ENCODE peak calls at places on chromosomes 16 and 17, in seven cellular contexts. F, I, C, Z, E, N and O are unnamed samples.

GRCh38 chr17:31487648-31488263 is 96.3 kb downstream of the RAB11FIP4 start:
- DNase-seq in E (peak; percentile 78), Z (peak; percentile 90), F (no peak), C (peak; percentile 100), N (peak; percentile 96), I (peak; percentile 89), O (peak; percentile 87)

GRCh38 chr17:76497979-76498885 is 3.0 kb downstream of the RHBDF2 start:
- DNase-seq in N (peak; percentile 87), C (no peak), Z (peak; percentile 87), E (peak; percentile 94), F (peak; percentile 90), I (peak; percentile 91), O (peak; percentile 96)

GRCh38 chr16:86491643-86492030 is 18.7 kb upstream of the FOXF1 start:
- DNase-seq in Z (no peak), F (no peak), E (peak; percentile 50), N (no peak), C (no peak), I (no peak), O (no peak)

GRCh38 chr17:57206928-57207327 is 49.4 kb upstream of the MSI2 start:
- DNase-seq in E (no peak), Z (no peak), I (no peak), N (no peak), F (no peak), C (no peak), O (no peak)

GRCh38 chr17:50265690-50266306 is 8.5 kb upstream of the TMEM92 start:
- DNase-seq in F (no peak), I (no peak), C (no peak), E (no peak), N (no peak), Z (no peak), O (peak; percentile 57)

GRCh38 chr16:53071748-53072301 is 17.0 kb downstream of the CHD9 start:
- DNase-seq in F (peak; percentile 47), E (no peak), I (peak; percentile 42), Z (peak; percentile 77), N (peak; percentile 47), C (no peak), O (no peak)

GRCh38 chr16:80599466-80599865 is 58.7 kb downstream of the DYNLRB2 start:
- DNase-seq in F (peak; percentile 57), Z (no peak), N (no peak), I (no peak), E (peak; percentile 88), C (no peak), O (no peak)

GRCh38 chr17:83124871-83125514 is 45.6 kb downstream of the METRNL start:
- DNase-seq in N (no peak), F (no peak), I (no peak), C (no peak), E (no peak), Z (no peak), O (no peak)

GRCh38 chr16:73149329-73149728 is 101.4 kb upstream of the ZFHX3 start:
- DNase-seq in F (no peak), I (no peak), N (no peak), E (no peak), C (no peak), Z (no peak), O (no peak)

GRCh38 chr16:17989255-17989654 is 347.3 kb downstream of the NPIPA8 start:
- DNase-seq in C (no peak), N (no peak), Z (no peak), F (no peak), I (no peak), E (no peak), O (no peak)

GRCh38 chr17:8674344-8675305 is 44.1 kb upstream of the MYH10 start:
- DNase-seq in N (no peak), C (no peak), E (no peak), I (peak; percentile 5), Z (peak; percentile 82), F (no peak), O (no peak)

GRCh38 chr16:46974352-46974751 is 878 bp upstream of the DNAJA2 start:
- DNase-seq in N (no peak), C (peak; percentile 45), F (peak; percentile 32), I (no peak), Z (no peak), E (peak; percentile 11), O (peak; percentile 13)

GRCh38 chr16:67926181-67926742 is 5.4 kb downstream of the CTRL start:
- DNase-seq in C (peak; percentile 26), N (no peak), I (no peak), Z (no peak), E (no peak), F (peak; percentile 65), O (peak; percentile 50)

GRCh38 chr16:81456523-81457325 is 12.1 kb downstream of the CMIP start:
- DNase-seq in N (no peak), F (no peak), Z (no peak), I (no peak), E (no peak), C (no peak), O (no peak)

GRCh38 chr16:27945233-27945975 is 118.1 kb downstream of the GSG1L start:
- DNase-seq in N (no peak), Z (no peak), C (no peak), I (no peak), F (no peak), E (no peak), O (no peak)

GRCh38 chr17:61737820-61738219 is 125.5 kb downstream of the BRIP1 start:
- DNase-seq in C (no peak), N (no peak), E (no peak), I (no peak), F (no peak), Z (no peak), O (no peak)

GRCh38 chr17:34347063-34347462 is 9.2 kb upstream of the CCL13 start:
- DNase-seq in N (no peak), Z (no peak), E (no peak), C (no peak), I (no peak), F (no peak), O (no peak)

GRCh38 chr16:30368792-30369090 is 1.6 kb downstream of the TBC1D10B start:
- DNase-seq in N (no peak), F (no peak), I (no peak), C (no peak), Z (no peak), E (no peak), O (no peak)

GRCh38 chr17:1077536-1078061 is 80.7 kb downstream of the TIMM22 start:
- DNase-seq in N (no peak), C (no peak), Z (peak; percentile 14), I (no peak), E (no peak), F (no peak), O (no peak)

GRCh38 chr16:73064227-73064995 is 16.5 kb upstream of the ZFHX3 start:
- DNase-seq in C (no peak), F (no peak), N (no peak), E (peak; percentile 82), I (peak; percentile 77), Z (peak; percentile 61), O (peak; percentile 74)

GRCh38 chr17:30981531-30982519 is 11.0 kb downstream of the RNF135 start:
- DNase-seq in E (no peak), I (no peak), Z (no peak), F (no peak), N (no peak), C (no peak), O (no peak)

GRCh38 chr16:4116328-4117249 is at the start of gene ADCY9:
- DNase-seq in Z (peak; percentile 83), I (peak; percentile 72), C (peak; percentile 94), N (peak; percentile 87), E (peak; percentile 61), F (peak; percentile 70), O (peak; percentile 86)

GRCh38 chr16:12340151-12340733 is 363.7 kb downstream of the SNX29 start:
- DNase-seq in Z (no peak), F (peak; percentile 46), I (peak; percentile 34), N (peak; percentile 63), E (peak; percentile 83), C (peak; percentile 30), O (no peak)

GRCh38 chr16:81592353-81592866 is 147.8 kb downstream of the CMIP start:
- DNase-seq in C (no peak), I (no peak), Z (no peak), E (no peak), N (no peak), F (no peak), O (no peak)

GRCh38 chr17:56297142-56297541 is 143.9 kb downstream of the ANKFN1 start:
- DNase-seq in E (peak; percentile 85), N (no peak), C (no peak), F (peak; percentile 7), I (no peak), Z (no peak), O (peak; percentile 48)

GRCh38 chr17:63841350-63842172 is 924 bp downstream of the SMARCD2 start:
- DNase-seq in C (no peak), N (peak; percentile 64), F (peak; percentile 78), E (peak; percentile 52), Z (peak; percentile 65), I (peak; percentile 63), O (peak; percentile 46)

GRCh38 chr17:35022536-35023063 is 40.9 kb downstream of the RFFL start:
- DNase-seq in F (peak; percentile 98), I (peak; percentile 71), C (peak; percentile 55), E (peak; percentile 83), Z (peak; percentile 86), N (peak; percentile 23), O (peak; percentile 91)

GRCh38 chr17:71251276-71251675 is 869.5 kb upstream of the SOX9 start:
- DNase-seq in I (no peak), C (no peak), Z (no peak), E (peak; percentile 78), N (no peak), F (peak; percentile 57), O (peak; percentile 4)

GRCh38 chr16:68658974-68659360 is 13.9 kb downstream of the CDH3 start:
- DNase-seq in E (no peak), F (no peak), Z (no peak), I (no peak), C (no peak), N (no peak), O (no peak)

GRCh38 chr16:23491490-23492391 is 18.6 kb downstream of the GGA2 start:
- DNase-seq in N (no peak), E (peak; percentile 65), Z (no peak), C (no peak), I (peak; percentile 37), F (peak; percentile 46), O (no peak)

GRCh38 chr17:28255616-28256015 is 63.4 kb upstream of the TMEM97 start:
- DNase-seq in I (no peak), N (no peak), C (no peak), Z (no peak), E (no peak), F (no peak), O (no peak)

GRCh38 chr16:88466175-88466862 is 13.2 kb downstream of the ZFPM1 start:
- DNase-seq in C (no peak), I (no peak), N (no peak), F (peak; percentile 31), E (no peak), Z (peak; percentile 49), O (no peak)

GRCh38 chr16:534089-534635 is 6.7 kb downstream of the CAPN15 start:
- DNase-seq in Z (no peak), N (no peak), I (no peak), F (no peak), E (no peak), C (no peak), O (no peak)

GRCh38 chr16:15509051-15509592 is 74.7 kb downstream of the BMERB1 start:
- DNase-seq in Z (no peak), I (no peak), E (peak; percentile 15), F (peak; percentile 96), N (no peak), C (no peak), O (peak; percentile 47)

GRCh38 chr17:32192379-32192778 is 50.1 kb downstream of the RHOT1 start:
- DNase-seq in N (no peak), I (no peak), Z (no peak), F (peak; percentile 50), C (no peak), E (peak; percentile 28), O (no peak)